ENCODE peak calls at places on chromosomes 6 and 20, in five cellular contexts. A is mammary epithelial cell, N is ovary, U is uterus, T is endothelial cell of umbilical vein. Y is an unnamed sample. For H3K4me1, the result is how much of the 10 kb centered on the place peaks cover.

GRCh38 chr6:168132531-168133184 is 53.6 kb upstream of the FRMD1 start:
- DNase-seq in A (no peak), N (peak), U (no peak), T (peak), Y (peak)

GRCh38 chr6:163790296-163790840 is 375.9 kb downstream of the QKI start:
- DNase-seq in A (no peak), N (no peak), U (no peak), T (no peak), Y (no peak)

GRCh38 chr6:13068558-13069210 is 259.7 kb downstream of the TBC1D7 start:
- DNase-seq in A (no peak), N (no peak), U (no peak), T (peak), Y (no peak)

GRCh38 chr20:11919046-11919445 is 1.4 kb downstream of the BTBD3 start:
- DNase-seq in A (no peak), N (peak), U (no peak), T (no peak), Y (peak)

GRCh38 chr6:88045521-88046136 is 2.0 kb upstream of the SPACA1 start:
- DNase-seq in A (no peak), N (no peak), U (no peak), T (no peak), Y (no peak)

GRCh38 chr6:158698876-158699440 is 49.1 kb downstream of the SYTL3 start:
- DNase-seq in A (no peak), N (no peak), U (no peak), T (no peak), Y (no peak)

GRCh38 chr6:7671581-7671980 is 54.3 kb upstream of the BMP6 start:
- DNase-seq in A (no peak), N (no peak), U (no peak), T (no peak), Y (no peak)

GRCh38 chr20:60057123-60057865 is 99.1 kb downstream of the CDH26 start:
- DNase-seq in A (peak), N (peak), U (peak), T (peak), Y (peak)

GRCh38 chr6:150788135-150788534 is 77.4 kb upstream of the MTHFD1L start:
- DNase-seq in A (no peak), N (no peak), U (no peak), T (no peak), Y (no peak)

GRCh38 chr6:20168668-20169633 is 43.3 kb downstream of the MBOAT1 start:
- DNase-seq in A (no peak), N (no peak), U (peak), T (no peak), Y (no peak)

GRCh38 chr20:50146732-50147662 is 6.5 kb downstream of the PEDS1 start:
- DNase-seq in A (peak), N (no peak), U (no peak), T (peak), Y (no peak)

GRCh38 chr6:126804255-126805064 is 314.0 kb upstream of the RSPO3 start:
- DNase-seq in A (peak), N (no peak), U (peak), T (peak), Y (no peak)

GRCh38 chr20:40990542-40991120 is 38.0 kb upstream of the TOP1 start:
- DNase-seq in A (peak), N (peak), U (peak), T (peak), Y (peak)

GRCh38 chr6:3231213-3232016 is 4.0 kb upstream of the TUBB2B start:
- DNase-seq in A (peak), N (peak), U (peak), T (peak), Y (peak)

GRCh38 chr20:2521369-2522305 is 12.9 kb upstream of the ZNF343 start:
- DNase-seq in A (peak), N (peak), U (no peak), T (peak), Y (no peak)

GRCh38 chr6:65627015-65627414 is 80.0 kb downstream of the EYS start:
- DNase-seq in A (no peak), N (no peak), U (no peak), T (no peak), Y (no peak)

GRCh38 chr6:28977351-28978136 is 27.6 kb downstream of the ZNF311 start:
- DNase-seq in A (peak), N (no peak), U (no peak), T (peak), Y (no peak)

GRCh38 chr20:347640-348484 is 951 bp downstream of the NRSN2 start:
- DNase-seq in A (peak), N (peak), U (peak), T (peak), Y (peak)

GRCh38 chr6:87789198-87789899 is 87.3 kb upstream of the AKIRIN2 start:
- DNase-seq in A (peak), N (no peak), U (no peak), T (peak), Y (no peak)

GRCh38 chr6:67131827-67132226 is 1424.8 kb upstream of the EYS start:
- DNase-seq in A (no peak), N (no peak), U (no peak), T (no peak), Y (no peak)

GRCh38 chr20:3935295-3935955 is 46.2 kb downstream of the PANK2 start:
- DNase-seq in A (no peak), N (no peak), U (peak), T (no peak), Y (peak)

GRCh38 chr6:41428995-41429417 is 93.6 kb downstream of the NCR2 start:
- DNase-seq in A (peak), N (no peak), U (peak), T (no peak), Y (peak)

GRCh38 chr6:34514593-34515472 is 41.3 kb downstream of the SPDEF start:
- DNase-seq in A (no peak), N (peak), U (no peak), T (no peak), Y (peak)

GRCh38 chr20:8853805-8854338 is 215.0 kb upstream of the PLCB4 start:
- DNase-seq in A (peak), N (no peak), U (peak), T (peak), Y (no peak)

GRCh38 chr6:50591135-50591534 is 122.2 kb upstream of the TFAP2D start:
- DNase-seq in A (no peak), N (no peak), U (no peak), T (no peak), Y (no peak)

GRCh38 chr20:20594171-20594530 is 118.3 kb downstream of the RALGAPA2 start:
- DNase-seq in A (no peak), N (no peak), U (no peak), T (peak), Y (no peak)

GRCh38 chr6:144215402-144215931 is 65.2 kb downstream of the STX11 start:
- DNase-seq in A (peak), N (peak), U (peak), T (no peak), Y (peak)

GRCh38 chr20:53642196-53643030 is 48.8 kb upstream of the ZNF217 start:
- DNase-seq in A (peak), N (no peak), U (no peak), T (no peak), Y (no peak)

GRCh38 chr20:62793757-62794006 is 2.6 kb upstream of the MRGBP start:
- DNase-seq in A (no peak), N (no peak), U (no peak), T (no peak), Y (no peak)

GRCh38 chr6:1004885-1005635 is 306.8 kb upstream of the FOXQ1 start:
- DNase-seq in A (peak), N (no peak), U (no peak), T (no peak), Y (no peak)

GRCh38 chr6:106547961-106548453 is 81.3 kb downstream of the RTN4IP1 start:
- DNase-seq in A (peak), N (peak), U (peak), T (peak), Y (no peak)

GRCh38 chr20:35293303-35294292 is 1.4 kb upstream of the FAM83C start:
- DNase-seq in A (no peak), N (no peak), U (no peak), T (no peak), Y (no peak)

GRCh38 chr6:190596-191395 is 101.5 kb upstream of the DUSP22 start:
- DNase-seq in A (no peak), N (no peak), U (no peak), T (no peak), Y (no peak)

GRCh38 chr6:75204222-75204958 is 1.5 kb downstream of the COL12A1 start:
- DNase-seq in A (peak), N (peak), U (peak), T (peak), Y (peak)

GRCh38 chr6:135002229-135002844 is 52.3 kb downstream of the HBS1L start:
- DNase-seq in A (no peak), N (no peak), U (no peak), T (peak), Y (no peak)

GRCh38 chr6:167893416-167893815 is 66.7 kb downstream of the AFDN start:
- DNase-seq in A (peak), N (no peak), U (no peak), T (no peak), Y (no peak)

GRCh38 chr6:157185171-157185570 is 138.1 kb downstream of the TMEM242 start:
- DNase-seq in A (no peak), N (no peak), U (no peak), T (no peak), Y (no peak)

GRCh38 chr6:157182503-157183254 is 140.6 kb downstream of the TMEM242 start:
- DNase-seq in A (no peak), N (no peak), U (no peak), T (no peak), Y (no peak)

GRCh38 chr6:157181649-157182048 is 141.7 kb downstream of the TMEM242 start:
- DNase-seq in A (peak), N (no peak), U (no peak), T (no peak), Y (no peak)

GRCh38 chr6:157186785-157187181 is 136.5 kb downstream of the TMEM242 start:
- DNase-seq in A (no peak), N (no peak), U (no peak), T (no peak), Y (no peak)

GRCh38 chr6:157184202-157185015 is 138.9 kb downstream of the TMEM242 start:
- DNase-seq in A (peak), N (peak), U (peak), T (peak), Y (peak)
- H3K4me3 ChIP-seq in A (no peak), N (no peak), U (peak), T (no peak), Y (peak)

GRCh38 chr6:138241381-138241780 is 23.1 kb upstream of the PBOV1 start:
- DNase-seq in A (no peak), N (no peak), U (no peak), T (no peak), Y (no peak)
- H3K4me1 ChIP-seq in A (under half), N (under half), U (under half), T (under half), Y (under half)

GRCh38 chr6:132909742-132910141 is 95.4 kb downstream of the RPS12 start:
- DNase-seq in A (no peak), N (no peak), U (no peak), T (no peak), Y (no peak)

GRCh38 chr6:132912273-132912672 is 97.9 kb downstream of the RPS12 start:
- DNase-seq in A (no peak), N (no peak), U (no peak), T (no peak), Y (no peak)

GRCh38 chr6:132910759-132911158 is 96.4 kb downstream of the RPS12 start:
- DNase-seq in A (no peak), N (no peak), U (no peak), T (no peak), Y (no peak)

GRCh38 chr6:132907231-132907630 is 92.9 kb downstream of the RPS12 start:
- DNase-seq in A (no peak), N (no peak), U (no peak), T (no peak), Y (no peak)

DNA sequence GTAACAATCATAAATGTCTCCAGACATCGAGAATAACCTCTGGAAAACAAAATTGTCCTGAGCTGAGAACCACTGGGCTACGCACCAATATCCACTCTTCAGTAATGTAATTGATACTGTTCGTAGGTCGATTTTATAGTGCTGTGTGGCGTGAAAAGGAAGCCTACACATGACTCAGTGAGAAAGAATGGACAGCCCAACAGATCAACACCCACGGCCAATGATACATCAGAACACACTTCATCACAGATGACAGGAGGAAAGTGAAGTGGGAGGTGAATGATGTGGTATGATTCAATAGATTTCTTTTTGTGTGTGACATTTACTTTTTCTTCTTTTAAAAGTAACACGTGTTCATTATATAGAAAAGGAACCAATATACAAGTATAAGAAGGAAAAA is 93.5 kb downstream of the RPS12 start:
- DNase-seq in A (peak), N (no peak), U (no peak), T (no peak), Y (no peak)
- H3K4me3 ChIP-seq in A (no peak), N (no peak), U (no peak), T (no peak), Y (no peak)

GRCh38 chr20:17936791-17937687 is 31.6 kb downstream of the SNX5 start:
- DNase-seq in A (no peak), N (peak), U (peak), T (peak), Y (peak)

GRCh38 chr20:17940447-17940971 is 28.1 kb downstream of the SNX5 start:
- DNase-seq in A (no peak), N (no peak), U (no peak), T (no peak), Y (no peak)

GRCh38 chr20:17939622-17940446 is 28.8 kb downstream of the SNX5 start:
- DNase-seq in A (no peak), N (no peak), U (no peak), T (no peak), Y (no peak)

GRCh38 chr20:17941087-17941825 is 27.3 kb downstream of the SNX5 start:
- DNase-seq in A (no peak), N (no peak), U (no peak), T (no peak), Y (no peak)

DNA sequence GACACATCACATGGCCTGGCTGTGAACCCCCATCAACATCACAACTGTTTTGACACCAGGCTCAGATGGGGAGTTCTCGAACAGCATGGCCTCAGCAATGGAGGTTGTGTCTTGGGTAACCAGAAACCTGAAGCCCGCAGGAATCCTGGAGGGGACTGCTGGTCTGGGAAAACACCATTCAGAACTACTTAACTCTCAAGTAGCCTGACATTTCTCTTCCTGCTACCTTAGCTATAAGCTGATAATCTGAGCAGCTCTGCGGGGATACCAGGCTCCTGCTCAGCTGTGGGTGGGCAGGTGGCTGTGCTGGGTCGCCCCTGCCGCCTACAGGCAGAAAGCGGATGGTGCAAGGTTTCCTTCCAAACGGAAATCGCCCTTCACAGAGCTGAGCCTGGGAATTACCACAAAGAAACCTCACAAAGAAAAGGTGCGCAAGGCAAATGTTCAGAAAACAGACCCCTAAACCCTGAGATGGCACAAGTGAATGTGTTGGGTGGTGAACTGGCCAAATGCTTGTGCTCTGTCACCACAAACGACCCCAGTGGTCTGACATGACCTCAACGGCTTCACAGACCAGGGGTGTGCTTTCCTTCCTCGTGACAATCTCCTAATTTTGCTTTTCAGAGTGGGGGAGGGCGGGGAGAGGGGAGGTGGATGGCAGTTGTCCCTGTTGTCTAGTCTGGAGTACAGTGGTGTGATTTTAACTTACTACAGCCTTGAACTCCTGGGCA is 29.5 kb downstream of the SNX5 start:
- DNase-seq in A (peak), N (peak), U (peak), T (peak), Y (peak)
- H3K4me1 ChIP-seq in A (under half), N (under half), U (under half), T (under half), Y (under half)

Y was measured in left ventricle myocardium inferior.